ENCODE peak calls at places on chromosomes 7 and 10, in eight cellular contexts. F is right atrium auricular region, G is PC-3, T is right cardiac atrium, Y is mesendoderm, Q is esophagus squamous epithelium, H is foreskin keratinocyte, B is kidney epithelial cell. L is an unnamed sample. For H3K27me3, the result is how much of the 10 kb centered on the place peaks cover.

GRCh38 chr7:63899691-63900393 is 98.8 kb upstream of the ZNF722 start:
- DNase-seq in F (no peak), G (peak), T (peak), Y (no peak), Q (peak), H (no peak), B (no peak), L (peak)

GRCh38 chr10:105759741-105760140 is 1118.7 kb downstream of the SORCS3 start:
- DNase-seq in F (no peak), G (no peak), T (no peak), Y (no peak), Q (no peak), H (no peak), B (no peak), L (no peak)

GRCh38 chr10:79074732-79075131 is 6.0 kb downstream of the ZMIZ1 start:
- DNase-seq in F (no peak), G (no peak), T (peak), Y (no peak), Q (no peak), H (no peak), B (no peak), L (no peak)

GRCh38 chr7:35596061-35596460 is 98.9 kb downstream of the HERPUD2 start:
- DNase-seq in F (no peak), G (peak), T (no peak), Y (peak), Q (no peak), H (no peak), B (no peak), L (no peak)

GRCh38 chr7:141522657-141523342 is 28.4 kb upstream of the AGK start:
- DNase-seq in F (no peak), G (no peak), T (no peak), Y (peak), Q (no peak), H (no peak), B (no peak), L (no peak)

GRCh38 chr7:142870575-142871259 is 14.8 kb downstream of the TRPV6 start:
- DNase-seq in F (peak), G (no peak), T (no peak), Y (no peak), Q (no peak), H (no peak), B (no peak), L (no peak)

GRCh38 chr7:44796504-44797328 is at the start of gene PPIA:
- DNase-seq in F (peak), G (peak), T (peak), Y (peak), Q (peak), H (peak), B (peak), L (peak)

GRCh38 chr7:2082357-2083038 is 150.2 kb downstream of the MAD1L1 start:
- DNase-seq in F (no peak), G (no peak), T (peak), Y (no peak), Q (no peak), H (no peak), B (peak), L (no peak)

GRCh38 chr10:124711145-124711544 is 33.0 kb downstream of the FAM53B start:
- DNase-seq in F (no peak), G (no peak), T (peak), Y (no peak), Q (no peak), H (no peak), B (no peak), L (no peak)

GRCh38 chr10:77279207-77279606 is 358.4 kb downstream of the KCNMA1 start:
- DNase-seq in F (no peak), G (no peak), T (no peak), Y (no peak), Q (no peak), H (no peak), B (no peak), L (no peak)

GRCh38 chr10:30378607-30379006 is 29.5 kb upstream of the MTPAP start:
- DNase-seq in F (no peak), G (no peak), T (no peak), Y (peak), Q (no peak), H (no peak), B (no peak), L (no peak)

GRCh38 chr7:157401567-157402387 is 65.0 kb downstream of the DNAJB6 start:
- DNase-seq in F (no peak), G (no peak), T (no peak), Y (no peak), Q (no peak), H (no peak), B (no peak), L (no peak)

GRCh38 chr7:132206594-132206993 is 369.7 kb downstream of the PLXNA4 start:
- DNase-seq in F (no peak), G (no peak), T (no peak), Y (peak), Q (no peak), H (no peak), B (no peak), L (no peak)

GRCh38 chr7:77425151-77426051 is 9.3 kb upstream of the GSAP start:
- DNase-seq in F (no peak), G (peak), T (no peak), Y (peak), Q (no peak), H (peak), B (no peak), L (no peak)

GRCh38 chr10:105070980-105071379 is 429.9 kb downstream of the SORCS3 start:
- DNase-seq in F (no peak), G (no peak), T (no peak), Y (no peak), Q (no peak), H (no peak), B (no peak), L (no peak)

GRCh38 chr7:44383566-44383965 is 58.2 kb upstream of the CAMK2B start:
- DNase-seq in F (peak), G (peak), T (peak), Y (no peak), Q (no peak), H (no peak), B (peak), L (no peak)

GRCh38 chr10:70509376-70509775 is 30.8 kb downstream of the PALD1 start:
- DNase-seq in F (peak), G (no peak), T (peak), Y (no peak), Q (no peak), H (no peak), B (no peak), L (no peak)

GRCh38 chr7:98733036-98733435 is 116.0 kb downstream of the NPTX2 start:
- DNase-seq in F (no peak), G (peak), T (no peak), Y (peak), Q (no peak), H (peak), B (no peak), L (no peak)

GRCh38 chr7:34759477-34760125 is 101.6 kb downstream of the NPSR1 start:
- DNase-seq in F (no peak), G (peak), T (no peak), Y (peak), Q (no peak), H (peak), B (no peak), L (no peak)

GRCh38 chr10:29146311-29146710 is 142.6 kb upstream of the LYZL1 start:
- DNase-seq in F (no peak), G (no peak), T (no peak), Y (no peak), Q (no peak), H (no peak), B (no peak), L (no peak)

GRCh38 chr10:78973901-78974408 is 94.8 kb upstream of the ZMIZ1 start:
- DNase-seq in F (peak), G (peak), T (peak), Y (peak), Q (no peak), H (peak), B (no peak), L (peak)

GRCh38 chr7:30150711-30151110 is 15.9 kb downstream of the MTURN start:
- DNase-seq in F (no peak), G (no peak), T (no peak), Y (no peak), Q (no peak), H (no peak), B (no peak), L (no peak)

GRCh38 chr10:34494012-34494411 is 321.1 kb downstream of the PARD3 start:
- DNase-seq in F (no peak), G (no peak), T (no peak), Y (no peak), Q (no peak), H (peak), B (no peak), L (no peak)

GRCh38 chr7:40199076-40199802 is 64.4 kb downstream of the SUGCT start:
- DNase-seq in F (no peak), G (peak), T (no peak), Y (peak), Q (no peak), H (peak), B (no peak), L (no peak)

GRCh38 chr10:23528419-23528818 is 89.5 kb downstream of the OTUD1 start:
- DNase-seq in F (no peak), G (no peak), T (no peak), Y (no peak), Q (no peak), H (no peak), B (no peak), L (no peak)

GRCh38 chr10:123517376-123517775 is 148.8 kb upstream of the GPR26 start:
- DNase-seq in F (no peak), G (no peak), T (no peak), Y (peak), Q (no peak), H (no peak), B (no peak), L (no peak)

GRCh38 chr7:102119213-102119651 is 167.4 kb upstream of the SH2B2 start:
- DNase-seq in F (no peak), G (no peak), T (peak), Y (no peak), Q (no peak), H (no peak), B (no peak), L (no peak)

GRCh38 chr7:42128703-42129102 is 108.3 kb downstream of the GLI3 start:
- DNase-seq in F (no peak), G (peak), T (no peak), Y (peak), Q (no peak), H (no peak), B (no peak), L (no peak)

GRCh38 chr10:124267231-124267885 is 151.4 kb downstream of the OAT start:
- DNase-seq in F (no peak), G (no peak), T (no peak), Y (no peak), Q (no peak), H (no peak), B (no peak), L (no peak)

GRCh38 chr7:107978815-107979408 is 24.0 kb downstream of the LAMB1 start:
- DNase-seq in F (no peak), G (no peak), T (no peak), Y (no peak), Q (no peak), H (no peak), B (no peak), L (no peak)

GRCh38 chr7:97002555-97003261 is 2.6 kb upstream of the DLX6 start:
- DNase-seq in F (no peak), G (no peak), T (no peak), Y (peak), Q (no peak), H (no peak), B (no peak), L (no peak)
- H3K27me3 ChIP-seq in F (half or more), G (under half), T (under half), Y (under half), Q (under half), H (half or more), B (half or more), L (half or more)

GRCh38 chr10:99558708-99559107 is 26.0 kb downstream of the NKX2-3 start:
- DNase-seq in F (no peak), G (no peak), T (no peak), Y (no peak), Q (no peak), H (no peak), B (no peak), L (no peak)
- H3K27me3 ChIP-seq in F (under half), G (under half), T (under half), Y (under half), Q (under half), H (under half), B (under half), L (under half)

GRCh38 chr10:132574783-132575319 is 37.3 kb downstream of the INPP5A start:
- DNase-seq in F (peak), G (peak), T (peak), Y (peak), Q (no peak), H (no peak), B (peak), L (no peak)

GRCh38 chr10:132576671-132577349 is 39.2 kb downstream of the INPP5A start:
- DNase-seq in F (peak), G (no peak), T (no peak), Y (no peak), Q (no peak), H (no peak), B (no peak), L (no peak)

GRCh38 chr10:132574288-132574687 is 36.7 kb downstream of the INPP5A start:
- DNase-seq in F (no peak), G (no peak), T (no peak), Y (no peak), Q (no peak), H (no peak), B (no peak), L (no peak)

GRCh38 chr10:132577350-132578005 is 39.9 kb downstream of the INPP5A start:
- DNase-seq in F (peak), G (peak), T (peak), Y (no peak), Q (no peak), H (no peak), B (no peak), L (no peak)

GRCh38 chr10:132575320-132576201 is 38.0 kb downstream of the INPP5A start:
- DNase-seq in F (peak), G (peak), T (peak), Y (no peak), Q (no peak), H (no peak), B (peak), L (peak)
- H3K27me3 ChIP-seq in F (under half), G (under half), T (under half), Y (under half), Q (under half), H (under half), B (under half), L (under half)

DNA sequence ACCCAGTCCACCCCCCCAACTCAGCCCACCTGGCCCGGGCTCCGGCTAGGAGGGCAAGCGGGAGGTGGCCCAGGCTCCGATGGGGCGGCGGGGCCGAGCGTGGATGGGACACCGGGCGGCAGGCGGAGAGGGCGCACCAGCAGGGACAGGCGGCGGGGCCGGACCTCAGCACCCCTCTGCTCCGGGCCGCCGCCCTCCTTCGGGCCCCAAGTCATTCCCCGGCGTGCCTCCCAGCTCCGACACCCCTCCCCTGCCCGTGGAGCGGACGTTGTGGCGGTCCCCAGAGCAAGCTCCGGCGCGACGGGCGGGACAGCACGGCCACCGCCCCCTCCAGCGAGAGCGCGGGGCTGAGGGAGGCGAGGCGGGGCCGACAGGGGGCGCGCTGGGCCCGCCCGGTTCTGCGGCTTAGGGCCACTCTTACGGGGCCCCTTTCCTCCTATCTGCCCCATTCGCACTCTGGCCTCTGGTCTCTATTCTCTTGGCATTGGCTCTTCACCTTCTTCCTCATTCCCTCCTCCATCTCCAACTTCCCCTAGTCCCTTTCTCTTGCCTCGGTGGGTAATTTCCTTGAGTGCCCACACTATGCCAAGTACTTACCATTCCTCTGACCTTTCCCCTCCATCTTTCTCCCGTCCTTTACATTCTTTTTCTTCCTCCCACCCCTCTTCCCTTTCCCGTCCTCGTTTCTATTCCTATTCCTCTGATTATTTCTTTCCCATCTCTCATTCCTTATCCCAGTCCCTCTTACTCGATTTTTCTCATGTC is 710 bp upstream of the GBX1 start:
- DNase-seq in F (no peak), G (peak), T (peak), Y (peak), Q (no peak), H (no peak), B (no peak), L (no peak)
- H3K27me3 ChIP-seq in F (under half), G (half or more), T (under half), Y (under half), Q (under half), H (half or more), B (half or more), L (under half)

DNA sequence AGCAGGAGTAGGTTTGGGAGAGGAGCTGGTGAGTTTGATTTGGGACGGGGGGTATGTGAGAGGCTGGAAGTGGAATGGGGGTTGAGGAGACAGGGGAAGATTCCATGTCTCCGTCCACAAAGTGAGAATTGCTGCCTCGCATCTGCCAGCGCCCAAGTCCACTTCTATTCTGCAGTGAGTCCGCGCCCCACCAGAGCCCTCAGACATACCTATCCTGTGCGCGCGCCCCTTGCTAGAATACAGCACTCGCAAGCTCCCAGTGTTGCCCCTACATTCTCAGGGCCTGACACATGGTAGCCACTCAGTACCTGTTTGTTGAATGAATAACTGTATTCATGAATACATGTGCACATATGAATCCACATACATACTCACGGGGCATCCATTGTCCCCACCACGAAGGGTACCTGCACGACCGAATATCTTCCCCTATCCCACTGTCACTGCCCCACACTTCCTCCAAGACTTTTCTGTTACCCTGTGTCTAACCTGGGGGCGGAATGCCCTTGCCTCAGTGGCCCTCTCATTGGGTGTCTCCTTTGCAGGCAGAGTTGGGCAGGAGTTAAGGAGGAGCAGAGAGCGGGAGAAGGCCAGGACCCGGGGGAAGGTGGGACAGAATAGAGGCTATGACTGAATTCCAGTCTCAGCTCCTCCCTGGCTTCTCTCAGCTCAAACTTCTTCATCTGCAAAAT is 19.9 kb downstream of the POLL start:
- DNase-seq in F (no peak), G (no peak), T (no peak), Y (no peak), Q (no peak), H (no peak), B (no peak), L (no peak)
- H3K27me3 ChIP-seq in F (under half), G (under half), T (under half), Y (under half), Q (under half), H (half or more), B (half or more), L (under half)

DNA sequence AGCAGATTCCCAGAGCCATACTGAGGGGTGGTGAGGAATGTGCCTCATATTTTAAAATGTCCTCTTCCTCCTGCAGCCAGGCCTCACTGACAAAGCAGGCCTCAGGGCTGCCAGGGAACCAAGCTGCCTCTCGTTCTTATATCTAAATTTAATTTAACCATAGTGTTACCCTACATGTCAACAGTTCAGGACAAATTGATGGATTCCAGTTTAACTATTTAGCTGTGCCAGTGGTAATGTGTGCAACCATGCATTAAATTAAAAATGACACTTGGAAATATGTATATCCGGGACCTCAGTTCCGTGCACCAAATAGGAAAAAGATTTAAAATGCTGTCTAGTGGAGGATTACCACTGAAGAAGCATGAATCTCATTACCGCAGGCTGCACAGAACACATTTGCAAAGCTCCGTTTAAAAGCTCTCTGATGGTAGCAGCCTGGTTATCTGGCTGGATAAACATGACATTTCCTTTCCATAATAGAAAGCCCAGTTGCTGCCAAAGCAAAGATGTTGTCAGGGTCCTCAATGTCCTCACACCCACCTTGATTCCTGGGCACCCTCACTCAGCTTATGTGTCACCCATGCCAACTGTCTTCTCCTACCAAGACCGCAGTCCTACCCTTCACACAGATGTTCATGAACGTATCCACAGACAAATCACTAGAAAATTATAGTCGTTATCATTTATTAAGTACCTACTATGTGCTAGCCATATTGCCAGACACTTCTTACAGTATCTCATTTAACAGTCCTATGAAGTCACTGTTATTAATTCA is 73.3 kb upstream of the FRMD4A start:
- DNase-seq in F (no peak), G (no peak), T (no peak), Y (no peak), Q (no peak), H (no peak), B (no peak), L (no peak)
- H3K27me3 ChIP-seq in F (under half), G (under half), T (under half), Y (under half), Q (under half), H (under half), B (under half), L (under half)

DNA sequence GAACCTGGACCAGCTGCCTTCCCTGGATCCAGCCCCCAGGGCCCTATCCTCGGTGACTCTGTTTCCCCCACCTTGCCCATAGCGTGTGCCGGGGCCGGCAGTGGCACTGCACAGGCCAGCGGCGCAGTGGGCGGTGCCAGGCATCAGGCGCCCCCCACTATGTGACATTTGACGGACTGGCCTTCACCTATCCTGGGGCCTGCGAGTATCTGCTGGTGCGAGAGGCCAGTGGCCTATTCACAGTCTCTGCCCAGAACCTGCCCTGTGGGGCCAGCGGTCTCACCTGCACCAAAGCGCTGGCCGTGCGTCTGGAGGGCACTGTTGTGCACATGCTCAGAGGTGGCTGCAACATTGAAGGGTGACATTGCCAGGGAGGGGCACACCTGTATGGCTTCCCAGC is 12.0 kb upstream of the ZNF467 start:
- DNase-seq in F (no peak), G (no peak), T (no peak), Y (no peak), Q (no peak), H (no peak), B (no peak), L (no peak)
- H3K27me3 ChIP-seq in F (under half), G (under half), T (under half), Y (under half), Q (under half), H (under half), B (under half), L (under half)

GRCh38 chr7:113200281-113200680 is 81.9 kb upstream of the SMIM30 start:
- DNase-seq in F (no peak), G (no peak), T (no peak), Y (no peak), Q (no peak), H (no peak), B (no peak), L (no peak)

GRCh38 chr7:113202282-113202681 is 83.9 kb upstream of the SMIM30 start:
- DNase-seq in F (no peak), G (no peak), T (no peak), Y (no peak), Q (no peak), H (no peak), B (no peak), L (no peak)

GRCh38 chr7:113197274-113197673 is 78.9 kb upstream of the SMIM30 start:
- DNase-seq in F (no peak), G (peak), T (no peak), Y (peak), Q (no peak), H (peak), B (peak), L (no peak)

GRCh38 chr7:113198226-113198625 is 79.9 kb upstream of the SMIM30 start:
- DNase-seq in F (no peak), G (no peak), T (no peak), Y (peak), Q (no peak), H (no peak), B (no peak), L (no peak)

GRCh38 chr7:113199841-113200240 is 81.5 kb upstream of the SMIM30 start:
- DNase-seq in F (no peak), G (peak), T (no peak), Y (no peak), Q (no peak), H (no peak), B (no peak), L (no peak)
- H3K27me3 ChIP-seq in F (under half), G (under half), T (under half), Y (under half), Q (under half), H (under half), B (under half), L (under half)

L was measured in prostate gland.